ENCODE peak calls at places on chromosome 19, in nine cellular contexts. T is cardiac fibroblast; P is AG04450; U is tibial nerve; S is brain microvascular endothelial cell; N is fibroblast of the aortic adventitia; V is CD8-positive, alpha-beta T cell; W is IMR-90; G is lung. C is an unnamed sample.

GRCh38 chr19:33295621-33296472 is 6.5 kb downstream of the CEBPA start:
- DNase-seq in T (no peak), P (no peak), U (no peak), S (no peak), N (no peak), V (no peak), W (no peak), G (no peak), C (no peak)

GRCh38 chr19:1512671-1513491 is at the start of gene ADAMTSL5:
- DNase-seq in T (peak), P (no peak), U (no peak), S (no peak), N (peak), V (no peak), W (peak), G (no peak), C (peak)

GRCh38 chr19:35519291-35519690 is 5.8 kb upstream of the DMKN start:
- DNase-seq in T (peak), P (no peak), U (no peak), S (no peak), N (peak), V (no peak), W (peak), G (no peak), C (peak)

GRCh38 chr19:41096353-41096752 is 8.1 kb downstream of the CYP2A13 start:
- DNase-seq in T (no peak), P (no peak), U (no peak), S (no peak), N (no peak), V (no peak), W (no peak), G (no peak), C (no peak)

GRCh38 chr19:49631279-49631588 is 8.7 kb downstream of the RRAS start:
- DNase-seq in T (no peak), P (no peak), U (no peak), S (no peak), N (no peak), V (no peak), W (no peak), G (no peak), C (no peak)

GRCh38 chr19:55656552-55656951 is 1.7 kb downstream of the U2AF2 start:
- DNase-seq in T (no peak), P (no peak), U (no peak), S (no peak), N (no peak), V (no peak), W (no peak), G (no peak), C (no peak)

GRCh38 chr19:30395283-30395682 is 23.1 kb downstream of the ZNF536 start:
- DNase-seq in T (no peak), P (no peak), U (no peak), S (no peak), N (no peak), V (no peak), W (no peak), G (no peak), C (no peak)

GRCh38 chr19:6394831-6395230 is 1.9 kb upstream of the GTF2F1 start:
- DNase-seq in T (no peak), P (no peak), U (no peak), S (no peak), N (no peak), V (no peak), W (no peak), G (no peak), C (no peak)

GRCh38 chr19:42311612-42312160 is 1.4 kb upstream of the TMEM145 start:
- DNase-seq in T (peak), P (no peak), U (no peak), S (no peak), N (no peak), V (no peak), W (no peak), G (no peak), C (no peak)

GRCh38 chr19:56919308-56919995 is 78.9 kb upstream of the PEG3 start:
- DNase-seq in T (no peak), P (no peak), U (no peak), S (no peak), N (no peak), V (no peak), W (no peak), G (no peak), C (no peak)

GRCh38 chr19:17790059-17790780 is 4.7 kb upstream of the B3GNT3 start:
- DNase-seq in T (no peak), P (no peak), U (no peak), S (no peak), N (no peak), V (no peak), W (no peak), G (no peak), C (no peak)

GRCh38 chr19:53057904-53058579 is 13.5 kb downstream of the ERVV-2 start:
- DNase-seq in T (no peak), P (no peak), U (no peak), S (no peak), N (no peak), V (no peak), W (no peak), G (no peak), C (no peak)

GRCh38 chr19:19738564-19738963 is 5.7 kb upstream of the ZNF14 start:
- DNase-seq in T (no peak), P (no peak), U (no peak), S (no peak), N (no peak), V (no peak), W (no peak), G (peak), C (no peak)

GRCh38 chr19:19737559-19738332 is 4.8 kb upstream of the ZNF14 start:
- DNase-seq in T (no peak), P (no peak), U (no peak), S (no peak), N (no peak), V (no peak), W (no peak), G (peak), C (no peak)

DNA sequence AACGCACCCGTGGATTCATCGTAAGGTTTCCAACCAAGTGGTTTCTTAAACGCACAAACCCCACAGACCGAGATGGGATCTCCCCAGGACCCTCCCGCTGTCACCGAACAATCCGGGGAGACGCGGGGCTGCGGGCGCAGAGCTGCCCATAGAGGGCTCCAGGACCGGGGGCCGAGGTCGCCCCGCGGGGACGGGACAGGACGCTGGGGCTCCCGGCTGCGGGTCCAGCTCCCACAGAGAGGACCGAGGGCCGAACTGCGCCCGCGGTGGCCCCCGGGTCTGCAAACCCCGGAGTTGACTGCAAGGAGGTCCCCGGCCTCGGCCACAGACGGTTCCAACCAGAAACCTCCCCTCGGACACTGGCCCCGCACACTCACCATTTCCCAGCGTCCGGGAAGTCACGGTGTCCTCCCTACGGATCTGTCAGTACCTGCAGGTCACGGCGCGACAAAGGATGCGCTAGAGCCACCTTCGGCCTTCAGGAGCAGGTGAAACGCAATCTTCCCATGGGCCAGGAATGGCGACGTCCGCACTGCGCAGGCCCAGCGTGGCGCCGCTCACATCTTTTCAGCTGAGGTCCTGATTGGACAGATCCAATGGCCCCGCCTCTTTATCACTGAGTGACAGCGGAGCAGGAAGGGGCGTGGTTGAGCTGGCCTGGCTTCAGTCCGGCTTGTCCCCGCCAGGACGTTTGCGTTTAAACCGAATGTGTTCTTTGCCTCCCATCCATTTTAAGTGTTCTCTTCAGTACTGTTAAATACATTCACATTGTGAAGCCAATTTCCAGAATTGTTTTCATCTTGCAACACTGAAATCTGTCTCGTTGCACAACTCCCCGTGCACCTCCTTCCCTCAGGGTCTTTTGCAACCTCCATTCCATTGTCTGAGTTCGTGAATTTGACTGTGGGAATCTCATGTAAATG is at the start of gene ZNF14:
- DNase-seq in T (peak), P (peak), U (peak), S (peak), N (peak), V (peak), W (peak), G (peak), C (peak)
- TF ChIP-seq CTCF in T (peak), P (peak), U (no peak), S (peak), N (peak), V (no peak), W (peak), G (no peak), C (no peak)

GRCh38 chr19:10432736-10433130 is 12.4 kb downstream of the PDE4A start:
- DNase-seq in T (no peak), P (no peak), U (no peak), S (no peak), N (no peak), V (no peak), W (no peak), G (no peak), C (no peak)
- H3K4me3 ChIP-seq in T (peak), P (peak), U (peak), S (peak), N (peak), V (peak), W (no peak), G (no peak), C (peak)

DNA sequence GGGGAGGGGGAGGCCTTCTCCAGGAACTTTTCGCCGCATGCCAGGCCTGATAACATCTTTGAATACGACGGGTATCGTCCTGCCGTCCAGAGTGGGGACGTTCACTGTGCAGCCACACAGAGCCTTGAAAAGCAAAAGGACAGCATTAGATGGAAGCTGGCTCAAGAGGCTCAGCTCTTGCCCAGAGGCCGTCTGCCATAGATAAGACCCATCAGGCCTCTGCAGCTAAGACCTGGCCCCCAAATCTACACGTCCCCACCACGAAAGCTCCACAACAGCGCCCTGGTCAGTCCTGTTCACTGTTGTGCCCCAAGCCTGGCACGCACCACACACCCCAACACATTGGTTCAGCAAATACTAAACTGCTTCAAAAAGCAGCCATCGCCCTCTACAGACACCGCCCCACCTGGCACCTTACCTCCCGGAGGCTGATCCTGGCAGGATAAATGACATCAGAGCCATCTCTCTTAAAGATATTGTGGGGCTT is 2.1 kb downstream of the DNAJB1 start:
- DNase-seq in T (no peak), P (no peak), U (no peak), S (no peak), N (no peak), V (no peak), W (no peak), G (no peak), C (no peak)
- TF ChIP-seq CTCF in T (no peak), P (no peak), U (no peak), S (no peak), N (no peak), V (no peak), W (no peak), G (no peak), C (no peak)

GRCh38 chr19:7670150-7670784 is 1.4 kb downstream of the RETN start:
- DNase-seq in T (no peak), P (no peak), U (no peak), S (no peak), N (no peak), V (no peak), W (no peak), G (no peak), C (no peak)
- H3K4me3 ChIP-seq in T (no peak), P (no peak), U (no peak), S (no peak), N (no peak), V (peak), W (peak), G (no peak), C (no peak)

C was measured in fibroblast of mammary gland.